ENCODE peak calls at places on chromosome X, in eight cellular contexts. One of them, this sample, is unnamed.

GRCh38 chrX:134004038-134004437 is 18.6 kb upstream of the GPC3 start:
- DNase-seq in HEK293T: no peak
- DNase-seq in cardiac muscle cell: peak
- DNase-seq in lung: no peak
- DNase-seq in AG04450: no peak
- DNase-seq in endothelial cell of umbilical vein: no peak
- DNase-seq in EH: no peak
- DNase-seq in activated CD8-positive, alpha-beta T cell treated with anti-CD3 and anti-CD28 coated beads for 36 hours: no peak
- DNase-seq in this sample: no peak

GRCh38 chrX:39910651-39911050 is 187.1 kb downstream of the BCOR start:
- DNase-seq in lung: no peak
- DNase-seq in HEK293T: no peak
- DNase-seq in cardiac muscle cell: no peak
- DNase-seq in activated CD8-positive, alpha-beta T cell treated with anti-CD3 and anti-CD28 coated beads for 36 hours: no peak
- DNase-seq in AG04450: no peak
- DNase-seq in endothelial cell of umbilical vein: no peak
- DNase-seq in EH: no peak
- DNase-seq in this sample: no peak

GRCh38 chrX:125628435-125628834 is 308.8 kb downstream of the TEX13C start:
- DNase-seq in HEK293T: no peak
- DNase-seq in EH: no peak
- DNase-seq in lung: no peak
- DNase-seq in cardiac muscle cell: no peak
- DNase-seq in endothelial cell of umbilical vein: no peak
- DNase-seq in activated CD8-positive, alpha-beta T cell treated with anti-CD3 and anti-CD28 coated beads for 36 hours: no peak
- DNase-seq in AG04450: no peak
- DNase-seq in this sample: no peak

GRCh38 chrX:2320580-2321327 is 180.0 kb downstream of the DHRSX start:
- DNase-seq in HEK293T: no peak
- DNase-seq in cardiac muscle cell: peak
- DNase-seq in activated CD8-positive, alpha-beta T cell treated with anti-CD3 and anti-CD28 coated beads for 36 hours: no peak
- DNase-seq in EH: peak
- DNase-seq in lung: peak
- DNase-seq in AG04450: peak
- DNase-seq in endothelial cell of umbilical vein: no peak
- DNase-seq in this sample: peak

GRCh38 chrX:153778151-153778551 is 2.7 kb upstream of the SRPK3 start:
- DNase-seq in cardiac muscle cell: no peak
- DNase-seq in lung: no peak
- DNase-seq in HEK293T: no peak
- DNase-seq in AG04450: no peak
- DNase-seq in endothelial cell of umbilical vein: no peak
- DNase-seq in EH: no peak
- DNase-seq in activated CD8-positive, alpha-beta T cell treated with anti-CD3 and anti-CD28 coated beads for 36 hours: no peak
- DNase-seq in this sample: no peak

GRCh38 chrX:37603938-37604409 is 32.5 kb downstream of the LANCL3 start:
- DNase-seq in activated CD8-positive, alpha-beta T cell treated with anti-CD3 and anti-CD28 coated beads for 36 hours: peak
- DNase-seq in HEK293T: no peak
- DNase-seq in lung: no peak
- DNase-seq in endothelial cell of umbilical vein: no peak
- DNase-seq in EH: no peak
- DNase-seq in AG04450: no peak
- DNase-seq in cardiac muscle cell: no peak
- DNase-seq in this sample: no peak

GRCh38 chrX:51894697-51895336 is 1.4 kb downstream of the MAGED1 start:
- DNase-seq in EH: peak
- DNase-seq in lung: no peak
- DNase-seq in endothelial cell of umbilical vein: peak
- DNase-seq in HEK293T: peak
- DNase-seq in activated CD8-positive, alpha-beta T cell treated with anti-CD3 and anti-CD28 coated beads for 36 hours: peak
- DNase-seq in AG04450: no peak
- DNase-seq in cardiac muscle cell: peak
- DNase-seq in this sample: no peak

GRCh38 chrX:69145714-69146113 is 19.5 kb downstream of the PJA1 start:
- DNase-seq in cardiac muscle cell: no peak
- DNase-seq in endothelial cell of umbilical vein: no peak
- DNase-seq in activated CD8-positive, alpha-beta T cell treated with anti-CD3 and anti-CD28 coated beads for 36 hours: no peak
- DNase-seq in EH: no peak
- DNase-seq in lung: no peak
- DNase-seq in AG04450: no peak
- DNase-seq in HEK293T: no peak
- DNase-seq in this sample: no peak

GRCh38 chrX:150361777-150362351 is 1.3 kb upstream of the MAMLD1 start:
- DNase-seq in AG04450: no peak
- DNase-seq in cardiac muscle cell: peak
- DNase-seq in HEK293T: no peak
- DNase-seq in endothelial cell of umbilical vein: no peak
- DNase-seq in EH: peak
- DNase-seq in activated CD8-positive, alpha-beta T cell treated with anti-CD3 and anti-CD28 coated beads for 36 hours: peak
- DNase-seq in lung: peak
- DNase-seq in this sample: no peak

GRCh38 chrX:137823257-137823656 is 257.3 kb downstream of the ZIC3 start:
- DNase-seq in AG04450: no peak
- DNase-seq in lung: no peak
- DNase-seq in activated CD8-positive, alpha-beta T cell treated with anti-CD3 and anti-CD28 coated beads for 36 hours: no peak
- DNase-seq in EH: no peak
- DNase-seq in endothelial cell of umbilical vein: no peak
- DNase-seq in HEK293T: no peak
- DNase-seq in cardiac muscle cell: no peak
- DNase-seq in this sample: no peak

GRCh38 chrX:17559728-17560379 is 177.4 kb upstream of the SCML1 start:
- DNase-seq in endothelial cell of umbilical vein: peak
- DNase-seq in AG04450: peak
- DNase-seq in HEK293T: peak
- DNase-seq in lung: no peak
- DNase-seq in activated CD8-positive, alpha-beta T cell treated with anti-CD3 and anti-CD28 coated beads for 36 hours: no peak
- DNase-seq in EH: peak
- DNase-seq in cardiac muscle cell: peak
- DNase-seq in this sample: peak

GRCh38 chrX:129596077-129596476 is 56.0 kb downstream of the OCRL start:
- DNase-seq in endothelial cell of umbilical vein: no peak
- DNase-seq in AG04450: no peak
- DNase-seq in HEK293T: no peak
- DNase-seq in cardiac muscle cell: no peak
- DNase-seq in activated CD8-positive, alpha-beta T cell treated with anti-CD3 and anti-CD28 coated beads for 36 hours: no peak
- DNase-seq in lung: no peak
- DNase-seq in EH: no peak
- DNase-seq in this sample: no peak

GRCh38 chrX:85052636-85053343 is 49.1 kb downstream of the APOOL start:
- DNase-seq in endothelial cell of umbilical vein: peak
- DNase-seq in AG04450: peak
- DNase-seq in cardiac muscle cell: peak
- DNase-seq in lung: no peak
- DNase-seq in HEK293T: no peak
- DNase-seq in EH: peak
- DNase-seq in activated CD8-positive, alpha-beta T cell treated with anti-CD3 and anti-CD28 coated beads for 36 hours: no peak
- DNase-seq in this sample: peak

GRCh38 chrX:118495958-118496762 is 545 bp downstream of the DOCK11 start:
- DNase-seq in AG04450: no peak
- DNase-seq in EH: peak
- DNase-seq in endothelial cell of umbilical vein: peak
- DNase-seq in HEK293T: no peak
- DNase-seq in cardiac muscle cell: no peak
- DNase-seq in activated CD8-positive, alpha-beta T cell treated with anti-CD3 and anti-CD28 coated beads for 36 hours: peak
- DNase-seq in lung: peak
- DNase-seq in this sample: no peak

GRCh38 chrX:72394518-72395163 is 88.9 kb upstream of the CITED1 start:
- DNase-seq in EH: peak
- DNase-seq in cardiac muscle cell: peak
- DNase-seq in lung: no peak
- DNase-seq in activated CD8-positive, alpha-beta T cell treated with anti-CD3 and anti-CD28 coated beads for 36 hours: no peak
- DNase-seq in AG04450: peak
- DNase-seq in HEK293T: no peak
- DNase-seq in endothelial cell of umbilical vein: no peak
- DNase-seq in this sample: no peak

GRCh38 chrX:68461541-68461940 is 28.2 kb upstream of the OPHN1 start:
- DNase-seq in lung: no peak
- DNase-seq in endothelial cell of umbilical vein: no peak
- DNase-seq in AG04450: no peak
- DNase-seq in cardiac muscle cell: no peak
- DNase-seq in activated CD8-positive, alpha-beta T cell treated with anti-CD3 and anti-CD28 coated beads for 36 hours: no peak
- DNase-seq in HEK293T: no peak
- DNase-seq in EH: peak
- DNase-seq in this sample: no peak

GRCh38 chrX:45811307-45811706 is 610.6 kb upstream of the DIPK2B start:
- DNase-seq in HEK293T: no peak
- DNase-seq in cardiac muscle cell: no peak
- DNase-seq in endothelial cell of umbilical vein: no peak
- DNase-seq in AG04450: no peak
- DNase-seq in EH: no peak
- DNase-seq in activated CD8-positive, alpha-beta T cell treated with anti-CD3 and anti-CD28 coated beads for 36 hours: no peak
- DNase-seq in lung: no peak
- DNase-seq in this sample: no peak

GRCh38 chrX:16312761-16313623 is 145.7 kb downstream of the MAGEB17 start:
- DNase-seq in HEK293T: no peak
- DNase-seq in AG04450: no peak
- DNase-seq in lung: no peak
- DNase-seq in activated CD8-positive, alpha-beta T cell treated with anti-CD3 and anti-CD28 coated beads for 36 hours: no peak
- DNase-seq in endothelial cell of umbilical vein: no peak
- DNase-seq in EH: no peak
- DNase-seq in cardiac muscle cell: no peak
- DNase-seq in this sample: no peak

GRCh38 chrX:40573763-40574162 is 7.0 kb upstream of the ATP6AP2 start:
- DNase-seq in HEK293T: no peak
- DNase-seq in AG04450: no peak
- DNase-seq in activated CD8-positive, alpha-beta T cell treated with anti-CD3 and anti-CD28 coated beads for 36 hours: peak
- DNase-seq in cardiac muscle cell: peak
- DNase-seq in EH: peak
- DNase-seq in lung: no peak
- DNase-seq in endothelial cell of umbilical vein: peak
- DNase-seq in this sample: no peak

GRCh38 chrX:149274516-149275105 is 230.5 kb downstream of the IDS start:
- DNase-seq in lung: no peak
- DNase-seq in endothelial cell of umbilical vein: peak
- DNase-seq in cardiac muscle cell: no peak
- DNase-seq in HEK293T: no peak
- DNase-seq in EH: peak
- DNase-seq in activated CD8-positive, alpha-beta T cell treated with anti-CD3 and anti-CD28 coated beads for 36 hours: no peak
- DNase-seq in AG04450: no peak
- DNase-seq in this sample: no peak

GRCh38 chrX:142251665-142252064 is 46.6 kb upstream of the MAGEC2 start:
- DNase-seq in lung: no peak
- DNase-seq in cardiac muscle cell: no peak
- DNase-seq in AG04450: no peak
- DNase-seq in HEK293T: no peak
- DNase-seq in activated CD8-positive, alpha-beta T cell treated with anti-CD3 and anti-CD28 coated beads for 36 hours: no peak
- DNase-seq in EH: peak
- DNase-seq in endothelial cell of umbilical vein: no peak
- DNase-seq in this sample: no peak

GRCh38 chrX:147570483-147570882 is 341.2 kb upstream of the FMR1 start:
- DNase-seq in lung: no peak
- DNase-seq in activated CD8-positive, alpha-beta T cell treated with anti-CD3 and anti-CD28 coated beads for 36 hours: no peak
- DNase-seq in AG04450: no peak
- DNase-seq in HEK293T: no peak
- DNase-seq in endothelial cell of umbilical vein: no peak
- DNase-seq in EH: no peak
- DNase-seq in cardiac muscle cell: no peak
- DNase-seq in this sample: no peak

GRCh38 chrX:150610038-150610437 is 41.6 kb downstream of the MTM1 start:
- DNase-seq in lung: no peak
- DNase-seq in endothelial cell of umbilical vein: no peak
- DNase-seq in activated CD8-positive, alpha-beta T cell treated with anti-CD3 and anti-CD28 coated beads for 36 hours: no peak
- DNase-seq in AG04450: no peak
- DNase-seq in EH: no peak
- DNase-seq in HEK293T: no peak
- DNase-seq in cardiac muscle cell: no peak
- DNase-seq in this sample: no peak

GRCh38 chrX:7028246-7028645 is 119.3 kb upstream of the STS start:
- DNase-seq in cardiac muscle cell: no peak
- DNase-seq in activated CD8-positive, alpha-beta T cell treated with anti-CD3 and anti-CD28 coated beads for 36 hours: no peak
- DNase-seq in endothelial cell of umbilical vein: no peak
- DNase-seq in EH: no peak
- DNase-seq in lung: no peak
- DNase-seq in AG04450: no peak
- DNase-seq in HEK293T: no peak
- DNase-seq in this sample: no peak

GRCh38 chrX:13932416-13932815 is 97.3 kb downstream of the GEMIN8 start:
- DNase-seq in lung: no peak
- DNase-seq in AG04450: no peak
- DNase-seq in cardiac muscle cell: no peak
- DNase-seq in HEK293T: no peak
- DNase-seq in activated CD8-positive, alpha-beta T cell treated with anti-CD3 and anti-CD28 coated beads for 36 hours: no peak
- DNase-seq in endothelial cell of umbilical vein: no peak
- DNase-seq in EH: no peak
- DNase-seq in this sample: no peak

GRCh38 chrX:127038065-127038464 is 218.5 kb downstream of the PRR32 start:
- DNase-seq in lung: no peak
- DNase-seq in EH: no peak
- DNase-seq in endothelial cell of umbilical vein: no peak
- DNase-seq in HEK293T: peak
- DNase-seq in activated CD8-positive, alpha-beta T cell treated with anti-CD3 and anti-CD28 coated beads for 36 hours: no peak
- DNase-seq in AG04450: no peak
- DNase-seq in cardiac muscle cell: no peak
- DNase-seq in this sample: no peak

GRCh38 chrX:34300871-34301270 is 168.8 kb upstream of the FAM47A start:
- DNase-seq in EH: peak
- DNase-seq in endothelial cell of umbilical vein: peak
- DNase-seq in cardiac muscle cell: peak
- DNase-seq in activated CD8-positive, alpha-beta T cell treated with anti-CD3 and anti-CD28 coated beads for 36 hours: peak
- DNase-seq in AG04450: peak
- DNase-seq in lung: no peak
- DNase-seq in HEK293T: peak
- DNase-seq in this sample: peak

GRCh38 chrX:52424658-52425057 is 55.8 kb downstream of the XAGE2 start:
- DNase-seq in lung: no peak
- DNase-seq in cardiac muscle cell: no peak
- DNase-seq in EH: peak
- DNase-seq in AG04450: no peak
- DNase-seq in endothelial cell of umbilical vein: no peak
- DNase-seq in activated CD8-positive, alpha-beta T cell treated with anti-CD3 and anti-CD28 coated beads for 36 hours: no peak
- DNase-seq in HEK293T: no peak
- DNase-seq in this sample: no peak

GRCh38 chrX:66601522-66601921 is 37.4 kb downstream of the EDA2R start:
- DNase-seq in endothelial cell of umbilical vein: no peak
- DNase-seq in activated CD8-positive, alpha-beta T cell treated with anti-CD3 and anti-CD28 coated beads for 36 hours: no peak
- DNase-seq in lung: no peak
- DNase-seq in cardiac muscle cell: no peak
- DNase-seq in AG04450: no peak
- DNase-seq in HEK293T: no peak
- DNase-seq in EH: no peak
- DNase-seq in this sample: no peak

GRCh38 chrX:109472939-109473713 is 8.8 kb downstream of the GUCY2F start:
- DNase-seq in EH: peak
- DNase-seq in HEK293T: peak
- DNase-seq in AG04450: no peak
- DNase-seq in activated CD8-positive, alpha-beta T cell treated with anti-CD3 and anti-CD28 coated beads for 36 hours: peak
- DNase-seq in cardiac muscle cell: peak
- DNase-seq in endothelial cell of umbilical vein: peak
- DNase-seq in lung: no peak
- DNase-seq in this sample: no peak

GRCh38 chrX:129636175-129636681 is 18.5 kb downstream of the APLN start:
- DNase-seq in activated CD8-positive, alpha-beta T cell treated with anti-CD3 and anti-CD28 coated beads for 36 hours: no peak
- DNase-seq in cardiac muscle cell: no peak
- DNase-seq in HEK293T: no peak
- DNase-seq in endothelial cell of umbilical vein: no peak
- DNase-seq in AG04450: no peak
- DNase-seq in lung: no peak
- DNase-seq in EH: no peak
- DNase-seq in this sample: no peak

GRCh38 chrX:13733506-13733905 is 914 bp downstream of the TRAPPC2 start:
- DNase-seq in EH: peak
- DNase-seq in endothelial cell of umbilical vein: no peak
- DNase-seq in cardiac muscle cell: no peak
- DNase-seq in lung: no peak
- DNase-seq in AG04450: no peak
- DNase-seq in HEK293T: no peak
- DNase-seq in activated CD8-positive, alpha-beta T cell treated with anti-CD3 and anti-CD28 coated beads for 36 hours: no peak
- DNase-seq in this sample: no peak

GRCh38 chrX:153794897-153795816 is 689 bp downstream of the SSR4 start:
- DNase-seq in AG04450: no peak
- DNase-seq in lung: no peak
- DNase-seq in endothelial cell of umbilical vein: peak
- DNase-seq in HEK293T: peak
- DNase-seq in cardiac muscle cell: peak
- DNase-seq in EH: peak
- DNase-seq in activated CD8-positive, alpha-beta T cell treated with anti-CD3 and anti-CD28 coated beads for 36 hours: peak
- DNase-seq in this sample: no peak

GRCh38 chrX:24513416-24513815 is 48.3 kb downstream of the PDK3 start:
- DNase-seq in lung: no peak
- DNase-seq in endothelial cell of umbilical vein: no peak
- DNase-seq in AG04450: no peak
- DNase-seq in cardiac muscle cell: no peak
- DNase-seq in activated CD8-positive, alpha-beta T cell treated with anti-CD3 and anti-CD28 coated beads for 36 hours: peak
- DNase-seq in EH: no peak
- DNase-seq in HEK293T: no peak
- DNase-seq in this sample: no peak

This sample was measured in HFF-Myc.